ENCODE peak calls at places on chromosomes 5 and 9, in four cellular contexts. F is endothelial cell, V is tibial nerve, M is dorsolateral prefrontal cortex. U is an unnamed sample.

GRCh38 chr9:129317179-129318011 is 139.3 kb upstream of the IER5L start:
- DNase-seq in F (no peak), V (no peak), M (peak), U (no peak)

GRCh38 chr9:5714501-5715401 is 85.8 kb downstream of the RIC1 start:
- DNase-seq in F (peak), V (no peak), M (no peak), U (peak)

GRCh38 chr5:10691826-10692785 is 68.9 kb downstream of the DAP start:
- DNase-seq in F (no peak), V (no peak), M (no peak), U (no peak)

GRCh38 chr9:114047717-114048116 is 30.4 kb downstream of the AMBP start:
- DNase-seq in F (no peak), V (no peak), M (no peak), U (no peak)

GRCh38 chr5:132459031-132459982 is 31.3 kb downstream of the IRF1 start:
- DNase-seq in F (no peak), V (no peak), M (no peak), U (no peak)

GRCh38 chr9:38008168-38009034 is 60.6 kb downstream of the SHB start:
- DNase-seq in F (peak), V (no peak), M (no peak), U (peak)

GRCh38 chr5:137263319-137263718 is 235.8 kb downstream of the SPOCK1 start:
- DNase-seq in F (no peak), V (no peak), M (no peak), U (no peak)

GRCh38 chr5:61330341-61330878 is 1.6 kb upstream of the ZSWIM6 start:
- DNase-seq in F (peak), V (no peak), M (no peak), U (peak)

GRCh38 chr5:113367586-113367985 is 67.2 kb downstream of the TSSK1B start:
- DNase-seq in F (no peak), V (no peak), M (no peak), U (no peak)

GRCh38 chr5:40416098-40416497 is 263.6 kb upstream of the PTGER4 start:
- DNase-seq in F (no peak), V (no peak), M (no peak), U (no peak)

GRCh38 chr5:112614986-112615385 is 122.7 kb upstream of the APC start:
- DNase-seq in F (no peak), V (no peak), M (no peak), U (peak)

GRCh38 chr9:79256691-79257213 is 315.0 kb upstream of the TLE4 start:
- DNase-seq in F (no peak), V (no peak), M (no peak), U (peak)

GRCh38 chr5:107799306-107799705 is 128.6 kb upstream of the EFNA5 start:
- DNase-seq in F (no peak), V (no peak), M (no peak), U (no peak)

GRCh38 chr5:154409230-154409840 is 36.5 kb upstream of the SAP30L start:
- DNase-seq in F (no peak), V (no peak), M (no peak), U (no peak)

GRCh38 chr9:3403315-3403714 is 122.5 kb downstream of the RFX3 start:
- DNase-seq in F (no peak), V (no peak), M (no peak), U (no peak)
- TF ChIP-seq CTCF in F (no peak), V (no peak), M (no peak), U (no peak)

DNA sequence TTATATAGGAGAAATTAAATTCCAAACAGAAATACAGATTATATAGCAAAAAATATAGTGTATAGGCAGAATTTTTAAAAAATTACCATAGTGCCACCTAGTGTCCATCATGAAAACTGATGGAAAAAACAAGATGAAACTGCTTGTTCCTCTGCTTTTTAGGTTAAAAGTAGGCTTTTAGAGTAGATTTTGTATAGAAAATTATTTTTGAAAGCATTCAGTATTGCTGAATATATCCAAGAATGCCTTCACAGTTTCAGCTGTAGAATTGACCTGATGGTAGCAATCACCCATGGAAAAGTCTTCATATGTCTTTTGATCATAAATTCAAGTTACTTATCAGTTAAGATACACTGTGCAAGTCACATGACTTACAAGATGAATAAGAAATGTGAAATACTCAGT is 19.7 kb downstream of the RIOK2 start:
- DNase-seq in F (no peak), V (no peak), M (no peak), U (no peak)
- TF ChIP-seq CTCF in F (peak), V (peak), M (peak), U (peak)

GRCh38 chr9:20462410-20462809 is 159.9 kb downstream of the MLLT3 start:
- DNase-seq in F (no peak), V (no peak), M (no peak), U (no peak)
- TF ChIP-seq CTCF in F (no peak), V (no peak), M (no peak), U (peak)

GRCh38 chr5:73199671-73200070 is 26.7 kb downstream of the TMEM174 start:
- DNase-seq in F (no peak), V (no peak), M (no peak), U (no peak)
- TF ChIP-seq CTCF in F (no peak), V (no peak), M (no peak), U (no peak)

GRCh38 chr5:35960328-35960727 is 21.9 kb upstream of the CAPSL start:
- DNase-seq in F (no peak), V (no peak), M (no peak), U (no peak)

GRCh38 chr5:35963381-35963843 is 25.0 kb upstream of the CAPSL start:
- DNase-seq in F (no peak), V (no peak), M (no peak), U (no peak)
- TF ChIP-seq CTCF in F (peak), V (no peak), M (no peak), U (peak)

GRCh38 chr5:170338933-170339779 is 41.6 kb upstream of the LCP2 start:
- DNase-seq in F (no peak), V (no peak), M (no peak), U (no peak)
- TF ChIP-seq CTCF in F (no peak), V (peak), M (peak), U (peak)